ENCODE peak calls at places on chromosome 2, in six cellular contexts. E, N, X, G, I and Y are unnamed samples.

GRCh38 chr2:149219853-149220252 is 110.5 kb upstream of the LYPD6 start:
- DNase-seq in E (no peak), N (peak; percentile 2), X (no peak), G (no peak), I (no peak), Y (no peak)

GRCh38 chr2:25618676-25619075 is 54.7 kb downstream of the DTNB start:
- DNase-seq in E (no peak), N (peak; percentile 50), X (no peak), G (peak; percentile 93), I (no peak), Y (no peak)

GRCh38 chr2:72127401-72128058 is 20.1 kb downstream of the CYP26B1 start:
- DNase-seq in E (no peak), N (no peak), X (no peak), G (no peak), I (no peak), Y (no peak)

GRCh38 chr2:48120759-48121242 is 214.5 kb upstream of the FBXO11 start:
- DNase-seq in E (no peak), N (no peak), X (no peak), G (peak; percentile 72), I (no peak), Y (no peak)

GRCh38 chr2:170723446-170723958 is 8.4 kb downstream of the SP5 start:
- DNase-seq in E (peak; percentile 62), N (no peak), X (no peak), G (peak; percentile 35), I (no peak), Y (no peak)

GRCh38 chr2:64352292-64352691 is 101.7 kb upstream of the LGALSL start:
- DNase-seq in E (no peak), N (no peak), X (no peak), G (no peak), I (no peak), Y (no peak)

GRCh38 chr2:165874445-165875039 is 79.0 kb downstream of the TTC21B start:
- DNase-seq in E (peak; percentile 72), N (peak; percentile 77), X (no peak), G (peak; percentile 66), I (peak; percentile 20), Y (peak; percentile 41)

GRCh38 chr2:11967946-11968465 is 221.6 kb downstream of the LPIN1 start:
- DNase-seq in E (peak; percentile 5), N (peak; percentile 86), X (no peak), G (peak; percentile 87), I (no peak), Y (no peak)

GRCh38 chr2:186129767-186130581 is 356.1 kb upstream of the ZC3H15 start:
- DNase-seq in E (no peak), N (peak; percentile 5), X (no peak), G (peak; percentile 72), I (no peak), Y (peak; percentile 13)

GRCh38 chr2:10067330-10067729 is 12.9 kb downstream of the CYS1 start:
- DNase-seq in E (no peak), N (no peak), X (no peak), G (no peak), I (no peak), Y (no peak)

GRCh38 chr2:36618381-36618780 is 20.4 kb upstream of the FEZ2 start:
- DNase-seq in E (peak; percentile 79), N (peak; percentile 79), X (peak; percentile 38), G (peak; percentile 72), I (no peak), Y (peak; percentile 30)

GRCh38 chr2:201414099-201415023 is 36.9 kb downstream of the TRAK2 start:
- DNase-seq in E (no peak), N (peak; percentile 73), X (no peak), G (no peak), I (peak; percentile 40), Y (no peak)

GRCh38 chr2:215410932-215411285 is 25.0 kb downstream of the FN1 start:
- DNase-seq in E (no peak), N (peak; percentile 94), X (peak; percentile 27), G (peak; percentile 86), I (no peak), Y (peak; percentile 94)

GRCh38 chr2:98586466-98587140 is 21.7 kb downstream of the COA5 start:
- DNase-seq in E (no peak), N (no peak), X (no peak), G (no peak), I (no peak), Y (no peak)

GRCh38 chr2:173414823-173415322 is 60.2 kb downstream of the CDCA7 start:
- DNase-seq in E (no peak), N (peak; percentile 78), X (peak; percentile 34), G (peak; percentile 86), I (no peak), Y (no peak)

GRCh38 chr2:62014102-62014501 is 108.6 kb downstream of the COMMD1 start:
- DNase-seq in E (peak; percentile 34), N (peak; percentile 84), X (no peak), G (no peak), I (no peak), Y (peak; percentile 29)

GRCh38 chr2:9554841-9555337 is 741 bp downstream of the ADAM17 start:
- DNase-seq in E (peak; percentile 73), N (peak; percentile 94), X (peak; percentile 52), G (peak; percentile 86), I (no peak), Y (peak; percentile 59)

GRCh38 chr2:239496700-239497099 is 95.9 kb upstream of the HDAC4 start:
- DNase-seq in E (no peak), N (no peak), X (no peak), G (no peak), I (no peak), Y (no peak)

GRCh38 chr2:111139637-111140317 is 19.1 kb downstream of the BCL2L11 start:
- DNase-seq in E (no peak), N (no peak), X (peak; percentile 11), G (peak; percentile 54), I (no peak), Y (no peak)

GRCh38 chr2:218261424-218262273 is 834 bp downstream of the GPBAR1 start:
- DNase-seq in E (peak; percentile 23), N (no peak), X (no peak), G (no peak), I (no peak), Y (no peak)

GRCh38 chr2:239348563-239349447 is 52.0 kb downstream of the HDAC4 start:
- DNase-seq in E (no peak), N (no peak), X (no peak), G (peak; percentile 19), I (no peak), Y (no peak)

GRCh38 chr2:225074919-225075681 is 32.8 kb upstream of the DOCK10 start:
- DNase-seq in E (no peak), N (no peak), X (no peak), G (no peak), I (no peak), Y (no peak)

GRCh38 chr2:156331572-156332451 is 709 bp downstream of the NR4A2 start:
- DNase-seq in E (peak; percentile 55), N (peak; percentile 88), X (peak; percentile 59), G (peak; percentile 78), I (no peak), Y (no peak)

GRCh38 chr2:156332452-156333273 is at the start of gene NR4A2:
- DNase-seq in E (peak; percentile 90), N (peak; percentile 91), X (peak; percentile 81), G (peak; percentile 92), I (peak; percentile 92), Y (no peak)

GRCh38 chr2:156333951-156334495 is 1.5 kb upstream of the NR4A2 start:
- DNase-seq in E (peak; percentile 87), N (no peak), X (no peak), G (no peak), I (peak; percentile 87), Y (no peak)

GRCh38 chr2:156334496-156335478 is 2.3 kb upstream of the NR4A2 start:
- DNase-seq in E (peak; percentile 76), N (peak; percentile 95), X (peak; percentile 70), G (peak; percentile 85), I (no peak), Y (peak; percentile 81)

GRCh38 chr2:156333274-156333950 is 891 bp upstream of the NR4A2 start:
- DNase-seq in E (no peak), N (no peak), X (no peak), G (peak; percentile 32), I (peak; percentile 69), Y (no peak)
- H3K27me3 ChIP-seq in E (peaks cover 55% of the 10 kb centered on the region), N (peaks cover 44% of the 10 kb centered on the region), X (no peaks in the 10 kb centered on the region), G (no peaks in the 10 kb centered on the region), I (no peaks in the 10 kb centered on the region), Y (peaks cover 4% of the 10 kb centered on the region)

DNA sequence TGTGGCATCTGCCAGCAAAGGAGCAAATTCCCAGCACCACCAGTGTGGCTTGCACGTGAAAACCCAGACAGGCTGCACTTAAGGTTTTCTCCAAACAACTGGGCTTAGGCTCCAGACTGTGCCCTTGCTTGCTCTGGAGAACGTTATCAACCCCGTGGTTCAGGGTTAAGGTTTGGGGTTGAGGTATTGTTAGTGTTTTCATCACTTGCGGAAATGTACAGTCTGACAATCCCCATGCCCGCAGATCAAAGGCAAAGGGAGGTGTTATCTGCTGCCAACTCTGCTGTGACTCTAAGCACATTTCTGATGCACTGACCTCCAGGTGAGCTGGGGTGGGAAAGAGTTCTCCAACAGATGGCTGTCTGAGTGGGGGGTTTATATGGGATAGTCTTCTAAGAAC is 253.5 kb upstream of the NT5C1B start:
- DNase-seq in E (no peak), N (no peak), X (no peak), G (no peak), I (no peak), Y (no peak)
- H3K27me3 ChIP-seq in E (no peaks in the 10 kb centered on the region), N (no peaks in the 10 kb centered on the region), X (no peaks in the 10 kb centered on the region), G (no peaks in the 10 kb centered on the region), I (no peaks in the 10 kb centered on the region), Y (no peaks in the 10 kb centered on the region)

GRCh38 chr2:176172748-176173586 is 15.5 kb upstream of the HOXD1 start:
- DNase-seq in E (no peak), N (no peak), X (no peak), G (no peak), I (no peak), Y (no peak)
- H3K27me3 ChIP-seq in E (peaks cover 100% of the 10 kb centered on the region), N (peaks cover 100% of the 10 kb centered on the region), X (peaks cover 43% of the 10 kb centered on the region), G (peaks cover 57% of the 10 kb centered on the region), I (no peaks in the 10 kb centered on the region), Y (peaks cover 78% of the 10 kb centered on the region)

DNA sequence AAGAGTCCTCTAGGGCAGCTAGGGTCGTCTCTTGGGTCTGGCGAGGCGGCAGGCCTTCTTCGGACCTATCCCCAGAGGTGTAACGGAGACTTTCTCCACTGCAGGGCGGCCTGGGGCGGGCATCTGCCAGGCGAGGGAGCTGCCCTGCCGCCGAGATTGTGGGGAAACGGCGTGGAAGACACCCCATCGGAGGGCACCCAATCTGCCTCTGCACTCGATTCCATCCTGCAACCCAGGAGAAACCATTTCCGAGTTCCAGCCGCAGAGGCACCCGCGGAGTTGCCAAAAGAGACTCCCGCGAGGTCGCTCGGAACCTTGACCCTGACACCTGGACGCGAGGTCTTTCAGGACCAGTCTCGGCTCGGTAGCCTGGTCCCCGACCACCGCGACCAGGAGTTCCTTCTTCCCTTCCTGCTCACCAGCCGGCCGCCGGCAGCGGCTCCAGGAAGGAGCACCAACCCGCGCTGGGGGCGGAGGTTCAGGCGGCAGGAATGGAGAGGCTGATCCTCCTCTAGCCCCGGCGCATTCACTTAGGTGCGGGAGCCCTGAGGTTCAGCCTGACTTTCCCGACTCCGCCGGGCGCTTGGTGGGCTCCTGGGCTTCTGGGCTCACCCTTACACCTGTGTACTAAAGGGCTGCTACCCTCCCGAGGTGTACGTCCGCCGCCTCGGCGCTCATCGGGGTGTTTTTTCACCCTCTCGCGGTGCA is 8.2 kb downstream of the SIX2 start:
- DNase-seq in E (peak; percentile 73), N (peak; percentile 51), X (peak; percentile 42), G (no peak), I (no peak), Y (no peak)
- H3K27me3 ChIP-seq in E (peaks cover 100% of the 10 kb centered on the region), N (peaks cover 100% of the 10 kb centered on the region), X (no peaks in the 10 kb centered on the region), G (peaks cover 43% of the 10 kb centered on the region), I (peaks cover 11% of the 10 kb centered on the region), Y (peaks cover 96% of the 10 kb centered on the region)